ENCODE peak calls at places on chromosomes 1 and 21, in six cellular contexts. L, J, Y, X, H and W are unnamed samples.

GRCh38 chr1:206102292-206102936 is 14.8 kb downstream of the AVPR1B start:
- DNase-seq in L (peak), J (no peak), Y (no peak), X (peak), H (no peak), W (no peak)

GRCh38 chr1:156119503-156120209 is 5.1 kb downstream of the LMNA start:
- DNase-seq in L (peak), J (no peak), Y (no peak), X (peak), H (no peak), W (no peak)

GRCh38 chr1:223334156-223334555 is 29.8 kb downstream of the SUSD4 start:
- DNase-seq in L (no peak), J (no peak), Y (no peak), X (no peak), H (no peak), W (no peak)

GRCh38 chr1:51621161-51621560 is 4.3 kb downstream of the OSBPL9 start:
- DNase-seq in L (no peak), J (peak), Y (no peak), X (no peak), H (no peak), W (no peak)

GRCh38 chr1:208267896-208268295 is 23.7 kb upstream of the PLXNA2 start:
- DNase-seq in L (no peak), J (no peak), Y (no peak), X (no peak), H (no peak), W (no peak)

GRCh38 chr1:35560256-35561225 is 2.9 kb downstream of the NCDN start:
- DNase-seq in L (no peak), J (no peak), Y (no peak), X (no peak), H (no peak), W (no peak)

GRCh38 chr1:211520641-211521040 is 28.7 kb upstream of the RD3 start:
- DNase-seq in L (peak), J (peak), Y (peak), X (peak), H (no peak), W (peak)

GRCh38 chr1:163130250-163130856 is 61.2 kb downstream of the RGS4 start:
- DNase-seq in L (no peak), J (no peak), Y (no peak), X (no peak), H (no peak), W (no peak)

GRCh38 chr1:162855461-162856150 is 5.4 kb downstream of the CCDC190 start:
- DNase-seq in L (no peak), J (no peak), Y (no peak), X (peak), H (no peak), W (no peak)

GRCh38 chr1:172900359-172900997 is 150.3 kb downstream of the TNFSF18 start:
- DNase-seq in L (peak), J (no peak), Y (no peak), X (no peak), H (no peak), W (no peak)

GRCh38 chr1:25782608-25783201 is 17.3 kb upstream of the SELENON start:
- DNase-seq in L (no peak), J (no peak), Y (no peak), X (no peak), H (no peak), W (no peak)

GRCh38 chr1:7192453-7192852 is 407.2 kb downstream of the CAMTA1 start:
- DNase-seq in L (no peak), J (no peak), Y (no peak), X (no peak), H (no peak), W (no peak)

GRCh38 chr21:36297938-36298572 is 21.9 kb upstream of the MORC3 start:
- DNase-seq in L (peak), J (peak), Y (no peak), X (no peak), H (no peak), W (peak)

GRCh38 chr21:37658994-37659458 is 257.2 kb downstream of the KCNJ6 start:
- DNase-seq in L (no peak), J (peak), Y (no peak), X (peak), H (no peak), W (no peak)

GRCh38 chr1:21397813-21398188 is 42.1 kb upstream of the NBPF3 start:
- DNase-seq in L (peak), J (no peak), Y (peak), X (no peak), H (no peak), W (no peak)

GRCh38 chr21:31777857-31778256 is 45.9 kb upstream of the SCAF4 start:
- DNase-seq in L (no peak), J (no peak), Y (no peak), X (no peak), H (no peak), W (no peak)

GRCh38 chr1:164673584-164674214 is 114.7 kb downstream of the PBX1 start:
- DNase-seq in L (peak), J (peak), Y (peak), X (no peak), H (no peak), W (peak)

GRCh38 chr1:174812656-174813055 is 187.1 kb upstream of the CACYBP start:
- DNase-seq in L (no peak), J (peak), Y (no peak), X (no peak), H (peak), W (peak)

GRCh38 chr1:36905941-36906340 is 128.4 kb downstream of the GRIK3 start:
- DNase-seq in L (no peak), J (no peak), Y (no peak), X (no peak), H (no peak), W (no peak)

DNA sequence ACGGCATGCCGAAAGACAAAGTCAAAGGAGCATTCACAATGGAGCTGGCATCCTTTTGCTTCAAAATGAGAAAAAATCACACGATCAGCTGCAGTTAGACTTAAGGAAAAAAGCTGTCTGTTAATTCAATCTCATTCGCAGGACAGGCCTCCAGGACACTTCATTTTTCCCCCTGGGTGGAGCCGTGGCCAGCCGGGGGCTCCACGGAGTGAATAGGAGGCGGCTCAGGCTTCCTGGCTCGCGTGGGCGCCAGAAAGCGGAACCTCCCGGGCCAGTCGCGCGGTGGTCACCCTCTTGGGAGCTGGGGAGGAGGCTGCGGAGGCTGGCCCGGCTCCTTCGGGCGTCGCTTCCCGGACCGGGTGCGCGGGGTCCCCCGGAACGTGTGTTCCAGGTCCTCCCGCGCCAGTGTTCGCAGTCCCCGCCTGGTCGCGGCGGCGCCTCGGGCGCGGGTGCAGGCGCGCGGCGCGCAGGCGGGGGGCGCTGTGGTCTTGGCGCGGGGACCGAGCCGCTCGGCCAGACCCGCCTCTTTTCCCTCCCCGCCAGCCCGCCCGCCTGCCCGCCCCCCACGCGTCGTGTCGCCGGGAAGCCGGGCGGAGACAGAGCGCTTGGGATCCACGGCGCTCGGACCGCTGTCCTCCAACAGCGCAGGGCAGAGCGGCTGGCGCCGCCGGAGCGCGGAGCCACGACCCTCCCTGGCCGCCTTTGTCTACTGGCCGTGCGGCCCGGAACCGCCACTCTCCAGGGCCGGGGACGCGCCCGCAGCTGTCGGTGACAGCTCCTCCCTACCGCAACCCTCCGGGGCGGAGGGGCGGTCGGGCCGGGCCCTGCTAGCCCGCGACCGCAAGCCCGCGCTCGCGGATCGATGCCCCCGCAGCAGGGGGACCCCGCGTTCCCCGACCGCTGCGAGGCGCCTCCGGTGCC is at the start of gene RHOU:
- DNase-seq in L (peak), J (peak), Y (peak), X (peak), H (peak), W (peak)
- TF ChIP-seq MAX in L (no peak), J (peak), Y (peak), X (no peak), H (peak), W (peak)

DNA sequence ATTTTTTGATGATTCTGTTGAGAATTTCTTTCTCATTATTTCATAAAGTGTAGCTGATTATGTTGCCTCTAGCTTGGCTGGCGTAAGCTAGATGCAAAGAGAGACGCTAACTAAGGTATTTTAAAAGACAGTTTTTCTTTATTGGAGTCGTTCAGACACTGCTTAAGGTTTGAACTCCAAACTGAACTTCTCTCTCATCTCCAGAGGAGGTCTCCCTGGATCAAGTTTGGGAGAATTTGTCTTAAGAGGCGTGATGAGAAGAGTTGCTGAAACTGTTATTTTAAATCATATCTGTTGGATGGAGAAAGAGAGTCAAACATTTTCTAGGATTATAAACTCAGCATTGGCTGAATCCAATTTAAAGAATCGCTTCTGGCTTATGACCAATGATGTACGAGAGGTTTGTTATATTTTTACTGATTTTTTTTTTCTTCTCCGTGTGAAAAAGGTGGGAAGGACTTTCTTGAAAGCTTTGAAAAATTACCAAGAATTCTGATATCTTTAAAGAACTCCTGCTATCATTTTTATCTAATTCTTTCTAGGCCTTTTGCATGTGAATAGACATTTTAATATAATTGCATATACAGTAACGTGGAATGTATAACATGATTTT is 34.0 kb downstream of the MAP3K7CL start:
- DNase-seq in L (peak), J (peak), Y (no peak), X (peak), H (peak), W (peak)
- TF ChIP-seq MAX in L (no peak), J (no peak), Y (no peak), X (no peak), H (no peak), W (no peak)

GRCh38 chr1:20367626-20368025 is 77.0 kb downstream of the VWA5B1 start:
- DNase-seq in L (no peak), J (no peak), Y (no peak), X (no peak), H (no peak), W (no peak)

GRCh38 chr1:20365421-20366075 is 74.9 kb downstream of the VWA5B1 start:
- DNase-seq in L (no peak), J (no peak), Y (no peak), X (no peak), H (no peak), W (no peak)

GRCh38 chr1:20368866-20369545 is 78.3 kb downstream of the VWA5B1 start:
- DNase-seq in L (no peak), J (no peak), Y (no peak), X (no peak), H (no peak), W (no peak)

GRCh38 chr1:20366766-20367602 is 76.3 kb downstream of the VWA5B1 start:
- DNase-seq in L (no peak), J (peak), Y (peak), X (peak), H (no peak), W (peak)

GRCh38 chr1:20366076-20366765 is 75.5 kb downstream of the VWA5B1 start:
- DNase-seq in L (no peak), J (no peak), Y (peak), X (no peak), H (no peak), W (no peak)
- TF ChIP-seq MAX in L (no peak), J (no peak), Y (peak), X (no peak), H (no peak), W (no peak)

DNA sequence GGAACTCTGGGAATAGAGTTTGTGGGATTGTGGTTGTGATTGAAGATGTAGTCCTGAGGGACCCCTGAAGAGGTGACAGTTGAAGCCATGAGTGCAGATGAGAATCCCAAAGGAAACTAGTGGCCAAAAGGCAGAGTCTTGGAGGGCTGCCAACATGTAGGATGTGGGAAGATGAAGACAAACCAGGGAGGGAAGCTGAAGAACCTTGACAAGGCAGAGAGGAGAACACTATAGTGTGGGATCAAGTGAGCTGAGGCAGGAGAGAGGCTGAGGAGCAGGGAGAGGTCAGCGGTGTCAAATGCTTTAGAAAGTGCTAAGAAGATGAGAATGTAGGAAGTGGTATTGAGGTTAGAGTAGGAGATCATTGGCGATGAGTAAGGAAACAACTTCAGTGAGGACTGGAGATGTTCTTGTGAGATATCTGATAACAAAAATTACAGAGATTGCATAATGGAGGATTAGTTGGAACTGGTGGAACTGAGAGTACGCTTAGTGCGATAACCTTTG is 88.5 kb upstream of the VCAM1 start:
- DNase-seq in L (peak), J (no peak), Y (no peak), X (peak), H (no peak), W (no peak)
- TF ChIP-seq MAX in L (no peak), J (no peak), Y (no peak), X (no peak), H (no peak), W (no peak)

GRCh38 chr1:209674957-209675566 is at the start of gene G0S2:
- DNase-seq in L (peak), J (no peak), Y (peak), X (no peak), H (no peak), W (no peak)
- TF ChIP-seq MAX in L (no peak), J (peak), Y (peak), X (no peak), H (no peak), W (no peak)

DNA sequence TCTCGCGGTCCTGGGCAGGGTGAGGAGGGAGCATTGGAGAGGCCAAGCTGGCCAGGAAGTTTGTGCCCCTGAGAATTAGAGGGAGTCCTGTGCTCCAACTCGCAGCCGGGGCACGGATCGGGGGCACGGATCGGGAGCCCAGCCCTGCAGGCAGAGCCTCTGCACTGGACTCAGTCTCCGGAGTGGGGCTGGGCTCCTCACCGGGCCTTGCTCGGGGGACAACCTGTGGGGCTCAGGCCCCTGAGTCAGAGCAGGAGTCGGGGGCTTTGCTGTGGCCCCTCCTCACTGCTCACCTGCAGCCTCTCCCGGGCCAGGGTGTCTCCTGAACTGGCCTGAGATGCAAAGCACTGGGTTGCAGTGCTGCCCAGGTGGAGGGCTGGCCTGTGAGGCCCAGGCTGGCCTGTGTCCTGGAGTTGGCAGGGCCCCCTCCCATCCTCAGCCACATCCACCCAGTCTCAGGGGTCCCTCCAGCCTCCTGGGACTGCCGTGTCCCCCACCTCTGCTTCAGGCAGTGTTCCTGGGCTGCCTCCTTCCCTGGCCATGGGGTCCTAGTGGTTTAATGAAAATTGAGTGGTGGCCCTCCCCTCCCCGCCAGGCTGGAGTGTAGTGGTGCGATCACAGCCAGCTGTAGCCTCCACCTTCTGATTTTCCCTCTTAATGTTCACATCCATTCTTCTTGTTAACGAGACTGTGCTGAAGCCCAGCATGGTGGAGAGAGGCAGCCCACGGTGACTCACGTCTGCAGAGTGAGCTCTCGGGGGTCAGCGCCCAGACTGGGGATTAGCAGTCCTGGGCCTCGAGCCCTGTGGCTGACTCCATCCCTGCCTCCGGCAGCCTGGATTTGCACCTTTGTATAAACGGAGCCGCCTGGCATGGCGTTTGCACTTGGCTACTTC is 6.6 kb downstream of the MIB2 start:
- DNase-seq in L (no peak), J (no peak), Y (no peak), X (no peak), H (no peak), W (no peak)
- TF ChIP-seq MAX in L (no peak), J (no peak), Y (no peak), X (no peak), H (no peak), W (no peak)

GRCh38 chr1:231666957-231667601 is 40.5 kb downstream of the DISC1 start:
- DNase-seq in L (no peak), J (no peak), Y (no peak), X (no peak), H (no peak), W (no peak)
- TF ChIP-seq MAX in L (no peak), J (no peak), Y (no peak), X (no peak), H (no peak), W (no peak)

GRCh38 chr1:15618685-15619525 is 1.6 kb downstream of the DDI2 start:
- DNase-seq in L (peak), J (peak), Y (no peak), X (peak), H (no peak), W (peak)

GRCh38 chr1:15620155-15620545 is 2.9 kb downstream of the DDI2 start:
- DNase-seq in L (peak), J (peak), Y (no peak), X (peak), H (no peak), W (no peak)

GRCh38 chr1:15617173-15617873 is at the start of gene DDI2:
- DNase-seq in L (peak), J (peak), Y (peak), X (peak), H (peak), W (peak)

GRCh38 chr1:15617874-15618684 is 821 bp downstream of the DDI2 start:
- DNase-seq in L (peak), J (no peak), Y (no peak), X (peak), H (no peak), W (peak)

DNA sequence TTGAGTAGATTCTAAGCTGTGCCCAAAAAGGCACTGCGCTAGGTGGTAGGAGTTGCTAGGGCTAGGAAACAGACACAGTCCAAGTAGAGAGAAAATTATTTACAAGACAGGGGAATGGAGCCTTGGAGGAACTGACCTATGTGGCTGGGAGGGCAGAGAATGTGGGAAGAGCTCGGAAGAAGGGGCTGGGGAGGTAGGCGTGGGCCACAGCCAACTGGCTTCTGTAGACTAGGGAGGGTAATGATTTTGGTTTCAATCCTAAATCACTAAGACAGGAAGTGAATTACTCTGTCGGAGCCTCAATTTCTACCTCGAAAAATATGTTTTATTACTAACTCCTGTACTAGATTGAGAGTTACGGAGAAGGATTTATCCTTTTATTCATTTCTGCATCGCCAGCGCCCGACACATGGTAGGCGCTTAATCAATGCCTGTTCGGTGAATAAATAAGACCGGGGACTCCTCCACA is 520 bp upstream of the DDI2 start:
- DNase-seq in L (no peak), J (no peak), Y (no peak), X (no peak), H (no peak), W (no peak)
- TF ChIP-seq MAX in L (no peak), J (no peak), Y (no peak), X (no peak), H (no peak), W (no peak)

DNA sequence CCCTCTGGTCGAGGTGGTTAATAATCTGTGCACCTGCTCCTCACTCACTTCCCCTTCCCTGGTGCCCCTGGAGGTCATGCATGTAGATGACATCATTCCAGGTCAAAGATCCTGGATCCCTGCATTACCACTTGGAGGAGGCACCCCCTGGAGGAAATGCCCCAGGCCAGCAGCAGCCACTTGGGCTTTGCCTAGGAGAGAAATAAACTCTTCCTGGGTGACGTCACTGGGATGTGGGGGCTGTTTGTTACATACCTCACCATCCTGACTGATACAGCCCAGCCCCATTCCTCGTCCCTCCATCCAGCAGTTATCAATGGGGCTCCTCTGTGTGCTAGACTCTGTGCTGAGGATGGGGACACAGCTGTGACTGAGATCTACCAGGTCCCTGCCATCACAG is 433.6 kb downstream of the PTPRU start:
- DNase-seq in L (no peak), J (no peak), Y (no peak), X (no peak), H (no peak), W (no peak)
- TF ChIP-seq MAX in L (no peak), J (no peak), Y (no peak), X (no peak), H (no peak), W (no peak)